ENCODE peak calls at places on chromosomes 13 and 19, in five cellular contexts. One of them, this sample, is unnamed.

GRCh38 chr19:19120308-19121156 is 17.7 kb downstream of the TMEM161A start:
- DNase-seq in AG10803: peak
- DNase-seq in omental fat pad: no peak
- DNase-seq in stomach: peak
- DNase-seq in breast epithelium: no peak
- DNase-seq in this sample: no peak

GRCh38 chr13:94666065-94666464 is 46.3 kb downstream of the SOX21 start:
- DNase-seq in omental fat pad: no peak
- DNase-seq in breast epithelium: no peak
- DNase-seq in AG10803: no peak
- DNase-seq in stomach: no peak
- DNase-seq in this sample: no peak

GRCh38 chr13:66114127-66114526 is 1116.0 kb downstream of the PCDH9 start:
- DNase-seq in breast epithelium: no peak
- DNase-seq in stomach: no peak
- DNase-seq in AG10803: peak
- DNase-seq in omental fat pad: no peak
- DNase-seq in this sample: no peak

GRCh38 chr19:55372316-55373081 is 2.2 kb upstream of the IL11 start:
- DNase-seq in AG10803: peak
- DNase-seq in breast epithelium: no peak
- DNase-seq in stomach: no peak
- DNase-seq in omental fat pad: no peak
- DNase-seq in this sample: peak

GRCh38 chr19:17406039-17406886 is 833 bp upstream of the BST2 start:
- DNase-seq in AG10803: peak
- DNase-seq in breast epithelium: no peak
- DNase-seq in stomach: no peak
- DNase-seq in omental fat pad: no peak
- DNase-seq in this sample: no peak

GRCh38 chr13:103081435-103081834 is 15.2 kb upstream of the SLC10A2 start:
- DNase-seq in AG10803: no peak
- DNase-seq in omental fat pad: no peak
- DNase-seq in breast epithelium: no peak
- DNase-seq in stomach: no peak
- DNase-seq in this sample: no peak

GRCh38 chr19:645912-646797 is 6.5 kb downstream of the FGF22 start:
- DNase-seq in AG10803: no peak
- DNase-seq in breast epithelium: no peak
- DNase-seq in omental fat pad: no peak
- DNase-seq in stomach: no peak
- DNase-seq in this sample: no peak

GRCh38 chr19:12782424-12783225 is 7.3 kb upstream of the HOOK2 start:
- DNase-seq in AG10803: peak
- DNase-seq in breast epithelium: peak
- DNase-seq in omental fat pad: no peak
- DNase-seq in stomach: peak
- DNase-seq in this sample: no peak

GRCh38 chr13:43815204-43815603 is 28.4 kb upstream of the ENOX1 start:
- DNase-seq in breast epithelium: no peak
- DNase-seq in omental fat pad: no peak
- DNase-seq in stomach: no peak
- DNase-seq in AG10803: peak
- DNase-seq in this sample: no peak

GRCh38 chr19:31668916-31669315 is 319.7 kb upstream of the TSHZ3 start:
- DNase-seq in breast epithelium: no peak
- DNase-seq in AG10803: no peak
- DNase-seq in stomach: no peak
- DNase-seq in omental fat pad: no peak
- DNase-seq in this sample: no peak

GRCh38 chr19:10687518-10688288 is 13.5 kb upstream of the QTRT1 start:
- DNase-seq in stomach: no peak
- DNase-seq in omental fat pad: no peak
- DNase-seq in AG10803: no peak
- DNase-seq in breast epithelium: no peak
- DNase-seq in this sample: no peak

GRCh38 chr13:79810671-79811070 is 329.7 kb downstream of the NDFIP2 start:
- DNase-seq in omental fat pad: no peak
- DNase-seq in stomach: no peak
- DNase-seq in AG10803: peak
- DNase-seq in breast epithelium: no peak
- DNase-seq in this sample: no peak

GRCh38 chr19:55546822-55547614 is 1.7 kb upstream of the SBK3 start:
- DNase-seq in AG10803: peak
- DNase-seq in stomach: peak
- DNase-seq in omental fat pad: peak
- DNase-seq in breast epithelium: peak
- DNase-seq in this sample: no peak

GRCh38 chr19:1018932-1019615 is 1.8 kb downstream of the TMEM259 start:
- DNase-seq in stomach: no peak
- DNase-seq in AG10803: no peak
- DNase-seq in breast epithelium: no peak
- DNase-seq in omental fat pad: no peak
- DNase-seq in this sample: no peak

GRCh38 chr19:45526143-45526542 is 18.9 kb downstream of the VASP start:
- DNase-seq in stomach: peak
- DNase-seq in omental fat pad: no peak
- DNase-seq in breast epithelium: peak
- DNase-seq in AG10803: peak
- DNase-seq in this sample: peak

GRCh38 chr13:34107814-34108213 is 289.9 kb downstream of the RFC3 start:
- DNase-seq in AG10803: peak
- DNase-seq in breast epithelium: no peak
- DNase-seq in omental fat pad: no peak
- DNase-seq in stomach: no peak
- DNase-seq in this sample: no peak

GRCh38 chr13:98173431-98173921 is 3.6 kb downstream of the RNF113B start:
- DNase-seq in stomach: no peak
- DNase-seq in AG10803: peak
- DNase-seq in breast epithelium: no peak
- DNase-seq in omental fat pad: no peak
- DNase-seq in this sample: no peak

GRCh38 chr13:51643114-51643881 is 59.0 kb downstream of the WDFY2 start:
- DNase-seq in omental fat pad: no peak
- DNase-seq in stomach: no peak
- DNase-seq in AG10803: peak
- DNase-seq in breast epithelium: no peak
- DNase-seq in this sample: peak

GRCh38 chr19:48858984-48859710 is 9.3 kb downstream of the PLEKHA4 start:
- DNase-seq in stomach: no peak
- DNase-seq in omental fat pad: no peak
- DNase-seq in breast epithelium: no peak
- DNase-seq in AG10803: no peak
- DNase-seq in this sample: no peak

GRCh38 chr13:40061466-40062450 is 406.3 kb downstream of the COG6 start:
- DNase-seq in AG10803: peak
- DNase-seq in breast epithelium: no peak
- DNase-seq in omental fat pad: no peak
- DNase-seq in stomach: no peak
- DNase-seq in this sample: no peak

GRCh38 chr19:43674630-43674982 is 4.6 kb upstream of the PLAUR start:
- DNase-seq in omental fat pad: no peak
- DNase-seq in breast epithelium: no peak
- DNase-seq in stomach: no peak
- DNase-seq in AG10803: peak
- DNase-seq in this sample: no peak

GRCh38 chr19:4742717-4743646 is 19.3 kb upstream of the DPP9 start:
- DNase-seq in stomach: no peak
- DNase-seq in AG10803: no peak
- DNase-seq in omental fat pad: no peak
- DNase-seq in breast epithelium: no peak
- DNase-seq in this sample: no peak

This sample was measured in RWPE2.